ENCODE peak calls at places on chromosomes 13 and 19, in eight cellular contexts. G, V, A, J, K, I, H and L are unnamed samples.

GRCh38 chr19:5091576-5092215 is 122.8 kb downstream of the KDM4B start:
- DNase-seq in H (no peak), G (no peak), I (peak), V (no peak), A (no peak), K (no peak), J (no peak), L (no peak)

GRCh38 chr19:3397266-3398022 is 31.1 kb downstream of the NFIC start:
- DNase-seq in K (no peak), V (no peak), I (peak), G (no peak), H (peak), J (no peak), A (peak), L (no peak)

GRCh38 chr19:44905437-44906160 is at the start of gene APOE:
- DNase-seq in J (no peak), I (no peak), A (no peak), G (peak), K (no peak), V (no peak), H (no peak), L (no peak)

GRCh38 chr19:13190781-13191540 is 40.8 kb downstream of the IER2 start:
- DNase-seq in J (no peak), V (no peak), A (no peak), I (no peak), K (no peak), G (no peak), H (no peak), L (no peak)

GRCh38 chr13:110341445-110342247 is 34.6 kb downstream of the COL4A2 start:
- DNase-seq in J (no peak), K (peak), A (no peak), I (no peak), G (peak), V (no peak), H (no peak), L (no peak)

GRCh38 chr19:51783373-51783772 is 11.6 kb upstream of the FPR3 start:
- DNase-seq in J (no peak), A (no peak), G (peak), K (no peak), I (peak), H (peak), V (no peak), L (peak)

GRCh38 chr19:35134601-35135091 is at the start of gene LGI4:
- DNase-seq in J (no peak), K (no peak), H (no peak), V (no peak), G (no peak), I (no peak), A (no peak), L (no peak)

GRCh38 chr13:50320297-50320862 is 305.1 kb downstream of the KCNRG start:
- DNase-seq in H (peak), G (peak), K (peak), V (no peak), A (peak), J (no peak), I (peak), L (peak)

GRCh38 chr13:55230570-55230908 is 1910.2 kb upstream of the PRR20A start:
- DNase-seq in K (no peak), V (no peak), G (no peak), A (no peak), J (no peak), I (no peak), H (no peak), L (no peak)

GRCh38 chr13:61989984-61990383 is 574.3 kb upstream of the PCDH20 start:
- DNase-seq in A (no peak), I (no peak), J (no peak), H (no peak), V (no peak), K (no peak), G (no peak), L (no peak)

GRCh38 chr13:27174766-27175455 is 3.3 kb upstream of the USP12 start:
- DNase-seq in K (peak), H (no peak), I (peak), V (no peak), G (no peak), A (no peak), J (no peak), L (no peak)